ENCODE peak calls at places on chromosomes 5 and 9, in four cellular contexts. E, Q, G and N are unnamed samples.

GRCh38 chr5:6718161-6718681 is 5.0 kb downstream of the TENT4A start:
- DNase-seq in E (no peak), Q (no peak), G (no peak), N (no peak)

GRCh38 chr5:163861670-163862069 is 356.3 kb downstream of the MAT2B start:
- DNase-seq in E (no peak), G (no peak), Q (no peak), N (no peak)

GRCh38 chr9:37812773-37813379 is 12.3 kb downstream of the DCAF10 start:
- DNase-seq in G (no peak), E (no peak), Q (no peak), N (no peak)

GRCh38 chr9:126380447-126380846 is 53.8 kb downstream of the MVB12B start:
- DNase-seq in E (no peak), Q (no peak), G (no peak), N (no peak)

GRCh38 chr5:148626986-148627385 is 27.3 kb downstream of the HTR4 start:
- DNase-seq in Q (peak), E (no peak), G (no peak), N (no peak)

GRCh38 chr9:83477571-83477970 is 60.6 kb downstream of the FRMD3 start:
- DNase-seq in E (no peak), G (no peak), Q (no peak), N (no peak)

GRCh38 chr9:134335490-134336173 is 9.4 kb downstream of the RXRA start:
- DNase-seq in G (no peak), Q (no peak), E (no peak), N (no peak)

GRCh38 chr5:42650111-42650510 is 106.5 kb upstream of the CCDC152 start:
- DNase-seq in Q (no peak), E (no peak), G (no peak), N (no peak)

GRCh38 chr9:130240410-130241197 is 25.0 kb upstream of the HMCN2 start:
- DNase-seq in G (peak), Q (peak), E (peak), N (no peak)

GRCh38 chr5:154962494-154962893 is 21.6 kb downstream of the MRPL22 start:
- DNase-seq in E (no peak), G (no peak), Q (no peak), N (no peak)

GRCh38 chr5:82662340-82662739 is 384.2 kb upstream of the RPS23 start:
- DNase-seq in Q (no peak), G (no peak), E (no peak), N (no peak)

GRCh38 chr9:24071736-24072135 is 245.7 kb upstream of the ELAVL2 start:
- DNase-seq in Q (no peak), E (no peak), G (no peak), N (no peak)

GRCh38 chr9:69750085-69750484 is 9.7 kb downstream of the PTAR1 start:
- DNase-seq in Q (no peak), E (no peak), G (no peak), N (no peak)
- TF ChIP-seq CBX5 in Q (no peak), E (no peak), G (no peak), N (no peak)

GRCh38 chr9:69428017-69428785 is 103.2 kb downstream of the ENTREP1 start:
- DNase-seq in G (no peak), E (no peak), Q (no peak), N (no peak)
- TF ChIP-seq BRCA1 in G (no peak), E (no peak), Q (no peak), N (no peak)

GRCh38 chr5:137696481-137696880 is 39.4 kb downstream of the KLHL3 start:
- DNase-seq in E (no peak), Q (no peak), G (no peak), N (no peak)
- TF ChIP-seq CBX5 in E (no peak), Q (no peak), G (no peak), N (no peak)

DNA sequence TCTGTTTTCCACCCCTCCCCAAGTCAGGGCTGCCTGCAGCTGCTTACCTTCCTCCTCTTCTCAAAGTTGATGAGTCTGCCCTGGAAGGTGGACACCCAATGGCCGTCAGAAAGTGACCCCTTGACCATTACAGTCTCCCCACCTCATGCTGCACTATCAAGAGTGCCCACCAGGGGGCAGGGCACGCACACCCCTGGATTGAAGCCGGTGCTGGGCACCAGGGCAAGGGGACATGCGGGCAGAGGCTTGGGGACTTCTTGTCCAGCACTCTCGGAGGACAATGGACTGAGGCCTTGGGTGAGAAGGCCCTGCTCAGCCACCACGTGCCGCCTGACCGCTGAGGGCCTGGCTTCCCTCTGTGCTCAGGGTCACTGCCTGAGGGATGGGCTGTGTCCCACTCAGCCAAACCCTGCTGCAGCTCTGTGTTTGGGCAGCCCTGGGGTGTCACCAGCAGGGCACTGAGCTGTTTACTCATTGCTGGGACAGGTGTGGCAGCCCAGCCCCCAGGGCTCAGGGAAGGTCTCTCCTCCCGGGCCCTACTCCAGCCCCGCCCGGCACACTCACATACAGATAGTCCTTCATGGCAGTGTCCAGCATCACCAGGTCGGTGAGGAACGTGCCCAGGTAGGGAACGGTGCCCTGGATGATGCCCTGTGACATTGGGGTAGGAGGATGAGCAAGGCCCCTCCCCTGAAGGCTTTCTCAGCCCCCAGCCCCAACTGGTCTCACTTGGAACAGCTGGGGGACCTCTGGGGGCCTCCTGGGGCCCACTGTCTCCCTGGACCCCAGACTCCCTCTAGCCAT is 17.7 kb downstream of the RALGDS start:
- DNase-seq in E (peak), G (no peak), Q (peak), N (no peak)
- TF ChIP-seq BRCA1 in E (no peak), G (no peak), Q (no peak), N (no peak)

DNA sequence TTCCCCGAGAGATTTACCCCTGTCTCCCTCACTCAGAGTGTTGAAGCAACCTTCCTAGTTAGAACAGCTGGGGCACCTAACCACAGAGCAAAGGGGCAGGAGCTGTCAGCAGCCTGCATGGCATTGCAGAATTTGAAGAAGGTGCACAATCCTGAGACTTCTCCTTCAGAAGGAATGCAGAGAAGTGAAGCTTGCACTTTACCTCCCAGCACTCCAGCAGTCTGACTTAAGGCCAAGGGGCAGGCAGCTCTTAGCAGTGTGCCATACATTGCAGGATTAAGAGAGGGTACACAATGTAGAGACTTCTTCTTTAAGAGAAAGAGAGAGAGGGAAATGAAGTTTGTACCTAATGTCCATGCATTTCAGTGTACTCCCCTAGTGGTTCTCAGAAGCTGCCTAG is 236.0 kb upstream of the FBXL7 start:
- DNase-seq in G (no peak), Q (no peak), E (no peak), N (no peak)
- TF ChIP-seq CBX5 in G (no peak), Q (no peak), E (no peak), N (no peak)

DNA sequence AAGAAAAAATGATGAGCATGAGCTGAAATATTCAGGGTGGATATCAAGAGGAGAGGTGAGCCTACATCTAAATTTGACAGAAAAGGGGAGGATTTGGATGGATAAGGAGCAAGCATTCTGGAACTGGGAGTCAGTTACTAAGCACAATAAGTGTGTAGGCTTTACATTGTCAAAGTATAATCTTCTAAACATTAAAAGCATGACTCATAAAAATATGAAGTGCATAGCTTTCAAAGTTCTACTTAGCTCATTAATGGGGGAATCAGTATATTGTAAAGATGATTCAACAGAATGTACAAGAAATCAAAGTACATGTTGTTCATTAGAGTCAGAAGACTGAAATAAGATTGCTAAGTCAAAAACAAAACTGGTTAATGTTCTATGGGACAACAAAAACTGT is 248.0 kb upstream of the GAS1 start:
- DNase-seq in Q (no peak), G (no peak), E (no peak), N (no peak)
- TF ChIP-seq BRCA1 in Q (no peak), G (no peak), E (no peak), N (no peak)

DNA sequence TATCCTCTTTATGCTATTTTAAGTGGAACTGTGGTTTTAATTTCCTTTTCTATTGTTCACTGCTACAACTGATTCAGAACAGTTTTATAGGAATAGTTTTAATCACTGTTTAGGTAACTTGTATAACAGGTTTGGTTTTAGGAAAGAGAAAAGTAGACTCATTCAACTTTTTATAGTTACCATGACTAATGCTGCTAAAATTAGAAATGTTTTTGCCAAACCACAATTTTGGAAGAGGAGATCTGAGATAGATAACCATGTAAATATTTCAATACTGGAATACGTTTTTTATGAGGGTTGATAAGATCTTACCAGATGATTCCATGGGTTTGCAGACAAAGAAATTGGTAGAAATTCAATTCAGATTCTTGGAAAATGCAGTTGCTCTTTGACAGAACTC is 404.6 kb upstream of the ARRDC3 start:
- DNase-seq in G (no peak), E (no peak), Q (no peak), N (no peak)
- TF ChIP-seq CBX5 in G (no peak), E (no peak), Q (no peak), N (no peak)

DNA sequence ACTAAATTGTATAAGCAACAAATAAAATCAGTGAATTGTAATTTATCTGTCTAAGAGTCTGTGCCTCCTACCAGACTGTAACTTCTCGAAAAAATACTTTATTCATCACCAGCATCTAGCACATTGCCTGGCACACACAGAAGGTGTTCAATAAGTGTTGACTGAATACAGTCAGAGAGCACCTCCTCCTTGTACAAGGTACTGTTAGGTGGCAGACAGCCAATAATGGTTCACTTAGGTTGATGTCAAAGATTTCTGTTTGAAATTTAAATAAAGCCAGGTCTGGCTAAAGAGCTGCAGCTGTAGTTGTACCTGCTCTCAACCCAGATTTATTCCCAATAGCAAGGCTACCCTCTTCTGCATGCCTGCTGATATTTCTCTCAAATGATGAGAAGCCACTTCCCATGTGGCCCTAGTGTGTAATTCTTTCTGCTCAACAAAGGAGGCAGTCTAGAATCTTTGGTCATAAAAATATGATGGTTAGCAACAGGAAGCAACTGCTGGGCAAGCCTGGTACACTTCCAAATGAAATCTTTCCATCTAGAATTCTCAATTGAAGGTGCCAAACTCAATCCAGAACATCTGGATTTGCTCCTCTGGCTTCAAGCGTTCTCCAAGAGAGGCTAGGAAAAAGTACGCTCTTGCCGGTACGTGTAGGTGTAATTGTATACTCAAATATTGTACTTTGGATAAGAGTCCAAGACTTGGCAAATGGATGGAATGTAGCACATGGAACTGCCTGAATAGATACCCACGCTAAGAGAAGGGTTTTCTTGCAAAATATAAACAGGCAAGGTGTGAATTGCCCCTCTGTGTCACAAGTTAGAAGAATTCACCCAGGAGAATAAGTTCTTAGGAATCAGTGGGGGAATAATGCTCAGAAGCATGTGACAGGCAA is 95.6 kb downstream of the NR6A1 start:
- DNase-seq in E (no peak), G (no peak), Q (no peak), N (no peak)
- TF ChIP-seq BRCA1 in E (no peak), G (no peak), Q (no peak), N (no peak)